ENCODE peak calls at places on chromosomes 6 and 20, in five cellular contexts. A is heart left ventricle, S is tibial nerve, E is transverse colon, R is brain microvascular endothelial cell. I is an unnamed sample.

GRCh38 chr20:57080796-57081195 is 185.6 kb downstream of the BMP7 start:
- DNase-seq in A (no peak), S (no peak), E (no peak), R (peak; percentile 41), I (no peak)

GRCh38 chr20:35187584-35188190 is 15.8 kb downstream of the PROCR start:
- DNase-seq in A (no peak), S (no peak), E (no peak), R (no peak), I (no peak)

GRCh38 chr6:128465368-128466343 is 54.7 kb downstream of the PTPRK start:
- DNase-seq in A (no peak), S (no peak), E (no peak), R (no peak), I (no peak)

GRCh38 chr6:51323056-51323455 is 504.4 kb downstream of the TFAP2B start:
- DNase-seq in A (no peak), S (no peak), E (no peak), R (no peak), I (no peak)

GRCh38 chr20:10643560-10643873 is 30.3 kb downstream of the JAG1 start:
- DNase-seq in A (no peak), S (no peak), E (no peak), R (no peak), I (no peak)

GRCh38 chr6:33313105-33313708 is 671 bp downstream of the TAPBP start:
- DNase-seq in A (peak; percentile 63), S (peak; percentile 44), E (peak; percentile 63), R (peak; percentile 11), I (peak; percentile 53)

GRCh38 chr6:73264446-73264845 is 1.4 kb upstream of the KHDC1 start:
- DNase-seq in A (no peak), S (no peak), E (no peak), R (no peak), I (no peak)

GRCh38 chr20:23049933-23050838 is 714 bp upstream of the THBD start:
- DNase-seq in A (peak; percentile 60), S (no peak), E (no peak), R (peak; percentile 19), I (peak; percentile 71)

GRCh38 chr6:140921366-140922226 is 1211.1 kb upstream of the GJE1 start:
- DNase-seq in A (no peak), S (no peak), E (peak; percentile 19), R (peak; percentile 64), I (no peak)

GRCh38 chr6:22035690-22036089 is 261.1 kb downstream of the PRL start:
- DNase-seq in A (no peak), S (no peak), E (no peak), R (no peak), I (no peak)

GRCh38 chr6:141598487-141598886 is 534.2 kb upstream of the GJE1 start:
- DNase-seq in A (no peak), S (no peak), E (no peak), R (no peak), I (no peak)

GRCh38 chr6:129844118-129844891 is 16.8 kb downstream of the TMEM244 start:
- DNase-seq in A (no peak), S (no peak), E (no peak), R (peak; percentile 27), I (no peak)

GRCh38 chr6:44849829-44850228 is 462.3 kb downstream of the CDC5L start:
- DNase-seq in A (no peak), S (no peak), E (no peak), R (no peak), I (no peak)

GRCh38 chr6:162706236-162706635 is 21.3 kb downstream of the PRKN start:
- DNase-seq in A (peak; percentile 84), S (peak; percentile 36), E (peak; percentile 27), R (no peak), I (peak; percentile 44)

GRCh38 chr20:48828734-48829460 is 1.1 kb upstream of the PREX1 start:
- DNase-seq in A (no peak), S (no peak), E (no peak), R (no peak), I (no peak)

GRCh38 chr20:62219101-62219991 is 732 bp downstream of the HRH3 start:
- DNase-seq in A (no peak), S (no peak), E (no peak), R (no peak), I (no peak)

GRCh38 chr6:150254671-150255228 is 111.9 kb downstream of the PPP1R14C start:
- DNase-seq in A (no peak), S (no peak), E (no peak), R (no peak), I (no peak)

GRCh38 chr6:56842602-56843475 is 112.1 kb upstream of the BEND6 start:
- DNase-seq in A (peak; percentile 48), S (no peak), E (peak; percentile 37), R (peak; percentile 27), I (peak; percentile 79)

GRCh38 chr6:168440520-168441433 is at the start of gene SMOC2:
- DNase-seq in A (peak; percentile 63), S (no peak), E (peak; percentile 52), R (no peak), I (peak; percentile 79)

GRCh38 chr20:59703046-59703445 is 98.7 kb downstream of the PHACTR3 start:
- DNase-seq in A (no peak), S (no peak), E (no peak), R (no peak), I (no peak)

GRCh38 chr6:24910850-24911712 is 24.7 kb downstream of the RIPOR2 start:
- DNase-seq in A (peak; percentile 74), S (peak; percentile 34), E (peak; percentile 31), R (no peak), I (peak; percentile 90)

GRCh38 chr6:169536446-169537170 is 165.2 kb downstream of the WDR27 start:
- DNase-seq in A (no peak), S (no peak), E (no peak), R (peak; percentile 55), I (no peak)

GRCh38 chr6:128307671-128308070 is 212.7 kb downstream of the PTPRK start:
- DNase-seq in A (no peak), S (no peak), E (no peak), R (peak; percentile 45), I (no peak)

GRCh38 chr6:45532626-45533258 is 155.0 kb upstream of the SUPT3H start:
- DNase-seq in A (no peak), S (no peak), E (no peak), R (peak; percentile 42), I (no peak)

GRCh38 chr6:155241966-155242365 is 21.8 kb upstream of the CLDN20 start:
- DNase-seq in A (no peak), S (no peak), E (no peak), R (no peak), I (no peak)

GRCh38 chr20:32762754-32763201 is 593 bp downstream of the DNMT3B start:
- DNase-seq in A (peak; percentile 26), S (no peak), E (no peak), R (no peak), I (no peak)

GRCh38 chr20:57680131-57680716 is 29.6 kb downstream of the PMEPA1 start:
- DNase-seq in A (no peak), S (no peak), E (peak; percentile 37), R (no peak), I (no peak)

GRCh38 chr6:12344949-12345693 is 55.0 kb downstream of the EDN1 start:
- DNase-seq in A (no peak), S (no peak), E (no peak), R (no peak), I (no peak)

GRCh38 chr6:163728442-163729126 is 314.1 kb downstream of the QKI start:
- DNase-seq in A (no peak), S (no peak), E (no peak), R (no peak), I (no peak)

DNA sequence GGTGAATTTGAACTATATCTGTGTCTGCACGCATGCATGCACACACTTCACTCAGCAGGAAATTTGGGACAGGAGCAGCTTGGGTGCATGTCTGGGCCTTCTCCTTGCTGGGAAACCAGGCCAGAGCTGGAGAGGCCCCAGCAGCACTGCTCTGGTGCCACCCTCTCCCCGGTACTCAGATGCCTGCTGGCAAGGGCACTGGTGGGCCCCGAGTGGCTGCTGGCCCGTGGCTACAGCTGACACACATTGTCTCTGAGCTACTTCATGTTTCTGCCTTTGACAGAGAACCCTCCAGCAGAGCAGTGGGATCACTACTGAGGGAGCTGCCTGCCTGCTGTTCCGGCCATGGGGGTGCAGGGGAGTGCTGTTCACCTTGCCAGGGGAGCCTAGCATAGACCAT is 37.5 kb downstream of the DLGAP4 start:
- DNase-seq in A (no peak), S (no peak), E (no peak), R (no peak), I (no peak)
- TF ChIP-seq CTCF in A (no peak), S (no peak), E (no peak), R (no peak), I (no peak)

DNA sequence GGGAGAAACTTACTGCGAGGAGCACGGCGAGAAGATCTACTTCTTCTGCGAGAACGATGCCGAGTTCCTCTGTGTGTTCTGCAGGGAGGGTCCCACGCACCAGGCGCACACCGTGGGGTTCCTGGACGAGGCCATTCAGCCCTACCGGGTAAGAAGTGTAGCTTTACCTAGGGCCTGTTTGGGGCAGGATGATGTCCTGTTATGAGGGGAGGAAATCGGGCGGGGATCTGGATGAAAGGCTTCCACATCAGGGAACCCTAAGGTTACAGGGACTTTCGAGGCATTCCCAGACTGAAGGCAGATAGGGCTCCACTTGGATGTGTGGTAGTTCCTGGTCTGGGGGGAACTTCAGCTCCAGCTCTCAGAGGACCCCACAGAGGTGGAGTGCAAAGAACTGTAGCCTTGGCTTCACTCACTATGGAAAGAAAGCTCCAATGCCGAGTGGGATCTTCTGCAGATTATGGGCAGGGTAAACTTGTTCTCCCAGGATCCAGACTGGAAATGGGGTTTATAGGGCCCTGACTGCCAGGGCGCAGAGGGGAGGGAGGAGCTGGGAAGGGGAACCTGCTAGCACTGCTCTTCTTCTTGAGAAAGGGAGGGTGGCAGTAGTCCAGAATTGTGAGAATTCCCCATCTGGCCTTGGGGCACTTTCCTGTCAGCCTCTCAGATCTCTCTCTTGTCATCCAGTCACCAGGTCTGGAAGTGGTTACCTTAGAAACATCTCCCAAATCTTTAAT is 740 bp downstream of the TRIM15 start:
- DNase-seq in A (no peak), S (no peak), E (no peak), R (no peak), I (no peak)
- H3K4me3 ChIP-seq in A (no peak overlapping the region), S (no peak overlapping the region), E (peak overlapping the region; percentile 58), R (no peak overlapping the region), I (no peak overlapping the region)

GRCh38 chr6:9039258-9039657 is 603.9 kb upstream of the SLC35B3 start:
- DNase-seq in A (no peak), S (no peak), E (no peak), R (no peak), I (no peak)
- TF ChIP-seq CTCF in A (no peak), S (no peak), E (no peak), R (peak; percentile 13), I (no peak)

DNA sequence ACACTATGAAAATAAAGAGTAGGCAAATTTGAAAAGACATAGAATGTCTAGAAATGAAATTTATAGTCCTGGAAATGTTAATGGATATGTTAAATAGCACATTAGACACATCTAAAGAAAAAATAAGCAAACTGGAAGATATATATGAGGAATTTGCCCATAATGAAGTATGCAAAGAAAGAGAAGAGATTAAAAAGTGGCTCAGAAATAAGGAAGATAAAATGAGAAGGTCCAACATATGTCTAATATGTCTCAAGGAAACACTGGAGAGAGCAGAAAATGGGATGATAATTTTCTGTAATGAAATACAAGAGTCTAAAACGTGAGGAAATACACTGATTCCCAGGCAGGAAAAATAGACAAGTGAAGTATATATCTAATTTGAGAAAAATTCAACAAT is 36.6 kb upstream of the ARID1B start:
- DNase-seq in A (no peak), S (no peak), E (no peak), R (no peak), I (no peak)
- H3K4me3 ChIP-seq in A (no peak overlapping the region), S (no peak overlapping the region), E (no peak overlapping the region), R (no peak overlapping the region), I (no peak overlapping the region)

I was measured in psoas muscle.